ENCODE peak calls at places on chromosomes 6 and 20, in ten cellular contexts. O is GM03348, Q is HTR-8/SVneo, X is WTC11, S is GM12878, I is GM10248, H is fibroblast of lung, R is heart left ventricle, P is Kasumi-1, T is hepatocyte. A is an unnamed sample.

GRCh38 chr20:47674686-47675085 is 110.6 kb downstream of the SULF2 start:
- DNase-seq in P (no peak), Q (no peak), T (no peak), S (no peak), H (no peak), R (no peak), X (no peak), O (no peak), I (no peak), A (no peak)

GRCh38 chr6:166633732-166634535 is 6.9 kb upstream of the RPS6KA2 start:
- DNase-seq in Q (no peak), H (peak), S (no peak), T (no peak), O (no peak), X (no peak), P (no peak), R (peak), I (no peak), A (no peak)

GRCh38 chr6:32668226-32668747 is 1.8 kb upstream of the HLA-DQB1 start:
- DNase-seq in I (peak), X (no peak), P (no peak), S (peak), O (no peak), H (no peak), T (peak), R (peak), Q (peak), A (peak)

GRCh38 chr20:24662756-24663399 is 193.4 kb downstream of the SYNDIG1 start:
- DNase-seq in Q (no peak), P (no peak), S (no peak), X (no peak), T (no peak), H (peak), O (peak), I (no peak), R (no peak), A (no peak)

GRCh38 chr6:14728396-14729024 is 517.4 kb upstream of the JARID2 start:
- DNase-seq in R (peak), O (peak), P (no peak), S (no peak), T (no peak), Q (peak), I (no peak), X (no peak), H (peak), A (no peak)

GRCh38 chr20:4973330-4974097 is 27.8 kb downstream of the SLC23A2 start:
- DNase-seq in R (no peak), X (no peak), H (peak), T (peak), S (peak), Q (no peak), P (peak), I (peak), O (peak), A (peak)

GRCh38 chr20:61861858-61862257 is 203.8 kb downstream of the TAF4 start:
- DNase-seq in I (no peak), O (no peak), H (no peak), S (no peak), P (no peak), T (no peak), R (no peak), Q (no peak), X (no peak), A (no peak)

GRCh38 chr6:128759447-128759846 is 123.5 kb upstream of the LAMA2 start:
- DNase-seq in P (no peak), I (no peak), Q (no peak), O (no peak), R (no peak), H (no peak), T (no peak), S (no peak), X (no peak), A (no peak)

GRCh38 chr6:35727206-35727934 is 9.5 kb upstream of the ARMC12 start:
- DNase-seq in R (peak), O (peak), I (peak), T (peak), P (peak), H (peak), S (no peak), X (peak), Q (peak), A (no peak)

GRCh38 chr6:22926613-22927348 is 357.4 kb downstream of the HDGFL1 start:
- DNase-seq in X (no peak), R (no peak), Q (no peak), P (no peak), I (no peak), T (peak), O (no peak), H (no peak), S (no peak), A (no peak)

GRCh38 chr6:31825553-31825952 is 2.0 kb upstream of the HSPA1B start:
- DNase-seq in Q (no peak), I (no peak), H (no peak), X (no peak), S (no peak), R (no peak), O (no peak), T (no peak), P (no peak), A (no peak)

GRCh38 chr20:31811796-31812728 is 7.1 kb upstream of the MYLK2 start:
- DNase-seq in R (peak), Q (peak), O (no peak), H (peak), X (no peak), T (no peak), P (peak), S (no peak), I (no peak), A (no peak)

GRCh38 chr6:45689926-45690615 is 312.3 kb upstream of the SUPT3H start:
- DNase-seq in T (no peak), H (no peak), S (no peak), O (no peak), P (no peak), X (no peak), I (no peak), Q (no peak), R (no peak), A (no peak)

GRCh38 chr20:62616728-62617621 is 25.3 kb upstream of the SLCO4A1 start:
- DNase-seq in I (peak), Q (peak), P (peak), R (peak), S (no peak), O (peak), T (peak), H (peak), X (peak), A (no peak)

GRCh38 chr6:20605581-20605980 is 71.3 kb downstream of the CDKAL1 start:
- DNase-seq in R (no peak), O (peak), Q (no peak), P (no peak), S (no peak), X (no peak), H (peak), I (no peak), T (no peak), A (no peak)

GRCh38 chr20:46255440-46256104 is 52.7 kb downstream of the CDH22 start:
- DNase-seq in T (peak), P (no peak), Q (peak), H (no peak), I (no peak), O (no peak), S (no peak), X (no peak), R (peak), A (no peak)

GRCh38 chr6:35736293-35736894 is 438 bp upstream of the ARMC12 start:
- DNase-seq in O (peak), T (peak), H (peak), X (peak), S (no peak), P (peak), Q (peak), R (peak), I (peak), A (no peak)

GRCh38 chr6:152272486-152272885 is 364.7 kb downstream of the SYNE1 start:
- DNase-seq in Q (no peak), I (no peak), X (no peak), S (no peak), R (no peak), P (no peak), H (no peak), T (no peak), O (no peak), A (no peak)

GRCh38 chr20:61874421-61875068 is 191.1 kb downstream of the TAF4 start:
- DNase-seq in O (peak), Q (no peak), X (peak), R (no peak), P (no peak), H (peak), I (no peak), S (no peak), T (peak), A (no peak)

GRCh38 chr6:27130668-27131428 is 116.7 kb upstream of the PRSS16 start:
- DNase-seq in O (no peak), T (no peak), I (no peak), S (no peak), R (no peak), P (no peak), H (peak), X (no peak), Q (no peak), A (no peak)

GRCh38 chr6:70282906-70283461 is 19.9 kb downstream of the COL9A1 start:
- DNase-seq in X (peak), O (peak), I (no peak), R (no peak), H (no peak), S (no peak), P (no peak), Q (no peak), T (no peak), A (no peak)

GRCh38 chr6:99467509-99468106 is 42.5 kb upstream of the PNISR start:
- DNase-seq in R (no peak), I (peak), S (no peak), Q (peak), X (no peak), T (peak), O (peak), H (peak), P (peak), A (no peak)

GRCh38 chr20:750801-751200 is 17.5 kb downstream of the SLC52A3 start:
- DNase-seq in I (no peak), T (peak), Q (no peak), P (no peak), H (no peak), S (no peak), X (no peak), R (no peak), O (no peak), A (no peak)

GRCh38 chr20:41205313-41205712 is 68.0 kb downstream of the PLCG1 start:
- DNase-seq in X (no peak), T (no peak), S (no peak), H (no peak), R (peak), I (no peak), P (no peak), Q (no peak), O (no peak), A (no peak)

GRCh38 chr6:167906899-167907298 is 80.2 kb downstream of the AFDN start:
- DNase-seq in O (no peak), P (no peak), H (peak), R (peak), T (peak), Q (no peak), I (no peak), X (no peak), S (no peak), A (no peak)

GRCh38 chr20:62576815-62577214 is 65.5 kb upstream of the SLCO4A1 start:
- DNase-seq in S (no peak), O (peak), I (no peak), R (no peak), P (peak), T (peak), H (peak), Q (peak), X (peak), A (no peak)

GRCh38 chr6:105587349-105588115 is 184.7 kb upstream of the PREP start:
- DNase-seq in P (no peak), H (no peak), O (peak), X (no peak), Q (no peak), R (no peak), T (no peak), I (no peak), S (no peak), A (no peak)